ENCODE peak calls at places on chromosomes 6 and 20, in four cellular contexts. M, C, K and U are unnamed samples.

GRCh38 chr6:15017251-15017650 is 228.6 kb upstream of the JARID2 start:
- DNase-seq in M (no peak), C (no peak), K (peak), U (no peak)

GRCh38 chr20:35918021-35918420 is 36.3 kb downstream of the SCAND1 start:
- DNase-seq in C (no peak), M (no peak), K (no peak), U (no peak)

GRCh38 chr20:21571841-21572690 is 58.2 kb upstream of the NKX2-2 start:
- DNase-seq in K (peak), C (no peak), M (peak), U (no peak)

GRCh38 chr6:153618371-153619328 is 420.4 kb upstream of the OPRM1 start:
- DNase-seq in K (no peak), C (no peak), M (no peak), U (no peak)

GRCh38 chr6:90859612-90860011 is 272.7 kb upstream of the MAP3K7 start:
- DNase-seq in K (no peak), C (no peak), M (no peak), U (no peak)

GRCh38 chr20:14568225-14568624 is 230.8 kb upstream of the FLRT3 start:
- DNase-seq in M (no peak), C (no peak), K (peak), U (no peak)

GRCh38 chr6:30685977-30686907 is at the start of gene PPP1R18:
- DNase-seq in K (peak), C (peak), M (peak), U (no peak)

GRCh38 chr6:36545767-36546663 is 1.3 kb downstream of the STK38 start:
- DNase-seq in K (peak), M (peak), C (no peak), U (no peak)

GRCh38 chr20:46307139-46307998 is 929 bp downstream of the CDH22 start:
- DNase-seq in C (peak), K (peak), M (peak), U (no peak)

GRCh38 chr20:11207749-11208502 is 534.1 kb upstream of the JAG1 start:
- DNase-seq in K (peak), C (no peak), M (no peak), U (no peak)

GRCh38 chr6:44441091-44441855 is 53.8 kb downstream of the CDC5L start:
- DNase-seq in M (no peak), C (no peak), K (no peak), U (no peak)

GRCh38 chr6:122026572-122027369 is 372.7 kb upstream of the HSF2 start:
- DNase-seq in K (peak), M (no peak), C (no peak), U (no peak)

GRCh38 chr6:39357998-39358686 is 35.6 kb upstream of the KCNK16 start:
- DNase-seq in C (no peak), K (peak), M (peak), U (peak)

GRCh38 chr20:36806049-36806448 is 32.5 kb upstream of the DSN1 start:
- DNase-seq in M (no peak), C (no peak), K (peak), U (no peak)

GRCh38 chr20:17909745-17910345 is 58.7 kb downstream of the SNX5 start:
- DNase-seq in K (peak), C (no peak), M (no peak), U (no peak)

GRCh38 chr6:75775219-75775618 is 26.2 kb downstream of the MYO6 start:
- DNase-seq in C (no peak), K (peak), M (no peak), U (no peak)

GRCh38 chr6:145372671-145373123 is 362.6 kb downstream of the EPM2A start:
- DNase-seq in C (no peak), M (peak), K (peak), U (no peak)

GRCh38 chr6:163335671-163336545 is 78.6 kb upstream of the QKI start:
- DNase-seq in K (peak), C (no peak), M (no peak), U (no peak)

GRCh38 chr20:59765599-59766177 is 161.3 kb downstream of the PHACTR3 start:
- DNase-seq in C (no peak), K (no peak), M (no peak), U (no peak)

GRCh38 chr6:53104916-53105315 is 39.7 kb downstream of the FBXO9 start:
- DNase-seq in C (no peak), K (no peak), M (no peak), U (no peak)

GRCh38 chr6:72218125-72218524 is 331.8 kb downstream of the RIMS1 start:
- DNase-seq in C (no peak), K (peak), M (peak), U (no peak)

GRCh38 chr6:151025076-151025475 is 159.6 kb downstream of the MTHFD1L start:
- DNase-seq in K (no peak), C (peak), M (no peak), U (peak)

GRCh38 chr6:156963712-156964700 is 186.8 kb downstream of the ARID1B start:
- DNase-seq in C (no peak), M (no peak), K (peak), U (no peak)

GRCh38 chr6:41191569-41191968 is 9.4 kb downstream of the TREML2 start:
- DNase-seq in M (no peak), K (peak), C (no peak), U (no peak)

GRCh38 chr20:63641146-63641791 is 12.0 kb downstream of the STMN3 start:
- DNase-seq in M (peak), K (peak), C (no peak), U (no peak)

GRCh38 chr6:2194643-2195042 is 50.8 kb downstream of the GMDS start:
- DNase-seq in M (no peak), C (no peak), K (no peak), U (no peak)

GRCh38 chr20:10218536-10219451 is at the start of gene SNAP25:
- DNase-seq in M (peak), K (peak), C (peak), U (peak)

GRCh38 chr6:158654498-158654897 is 4.6 kb downstream of the SYTL3 start:
- DNase-seq in K (peak), C (no peak), M (no peak), U (no peak)

GRCh38 chr6:154848580-154848979 is 115.4 kb downstream of the SCAF8 start:
- DNase-seq in M (no peak), C (no peak), K (peak), U (no peak)

GRCh38 chr6:14835122-14835521 is 410.7 kb upstream of the JARID2 start:
- DNase-seq in C (no peak), K (no peak), M (no peak), U (no peak)

GRCh38 chr20:62774762-62775161 is 21.5 kb upstream of the MRGBP start:
- DNase-seq in K (no peak), C (no peak), M (no peak), U (no peak)

GRCh38 chr6:75266716-75267291 is 17.8 kb downstream of the TMEM30A start:
- DNase-seq in K (peak), M (peak), C (no peak), U (no peak)

GRCh38 chr20:57708694-57709673 is 831 bp downstream of the PMEPA1 start:
- DNase-seq in C (no peak), M (peak), K (peak), U (no peak)

GRCh38 chr6:6409397-6410030 is 89.1 kb upstream of the F13A1 start:
- DNase-seq in M (no peak), K (no peak), C (no peak), U (no peak)